ENCODE peak calls at places on chromosomes 5 and 9, in eight cellular contexts. U is BJ, A is A549, X is GM23338, W is AG04449, C is Panc1, P is tibial artery, T is brain microvascular endothelial cell. E is an unnamed sample.

GRCh38 chr9:136316271-136316751 is 11.0 kb upstream of the GPSM1 start:
- DNase-seq in U (no peak), A (no peak), X (no peak), W (no peak), C (no peak), P (no peak), T (no peak), E (no peak)

GRCh38 chr5:171323007-171323406 is 14.0 kb downstream of the TLX3 start:
- DNase-seq in U (no peak), A (no peak), X (no peak), W (no peak), C (no peak), P (no peak), T (no peak), E (no peak)

GRCh38 chr9:34884732-34885131 is 73.4 kb upstream of the PHF24 start:
- DNase-seq in U (no peak), A (no peak), X (no peak), W (no peak), C (no peak), P (no peak), T (no peak), E (no peak)

GRCh38 chr9:126056312-126057021 is 270.2 kb upstream of the MVB12B start:
- DNase-seq in U (no peak), A (no peak), X (no peak), W (no peak), C (no peak), P (no peak), T (no peak), E (no peak)

GRCh38 chr5:163938595-163938994 is 433.2 kb downstream of the MAT2B start:
- DNase-seq in U (no peak), A (no peak), X (no peak), W (no peak), C (no peak), P (no peak), T (no peak), E (no peak)

GRCh38 chr9:100167176-100167575 is 68.1 kb downstream of the INVS start:
- DNase-seq in U (no peak), A (no peak), X (no peak), W (no peak), C (no peak), P (no peak), T (peak), E (peak)

GRCh38 chr5:129377504-129377903 is 82.6 kb upstream of the ADAMTS19 start:
- DNase-seq in U (no peak), A (no peak), X (no peak), W (no peak), C (no peak), P (no peak), T (no peak), E (no peak)

GRCh38 chr5:141692919-141693848 is 11.2 kb upstream of the ARAP3 start:
- DNase-seq in U (no peak), A (no peak), X (peak), W (no peak), C (no peak), P (no peak), T (no peak), E (no peak)

GRCh38 chr9:131382850-131383729 is 10.8 kb upstream of the PRRC2B start:
- DNase-seq in U (peak), A (peak), X (peak), W (no peak), C (no peak), P (no peak), T (peak), E (peak)

GRCh38 chr5:159214486-159215271 is 5.3 kb upstream of the RNF145 start:
- DNase-seq in U (no peak), A (no peak), X (peak), W (no peak), C (no peak), P (no peak), T (no peak), E (no peak)

GRCh38 chr5:148376198-148376597 is 7.6 kb upstream of the FBXO38 start:
- DNase-seq in U (no peak), A (no peak), X (no peak), W (no peak), C (no peak), P (no peak), T (no peak), E (no peak)

GRCh38 chr5:128002420-128002819 is 81.1 kb upstream of the SLC12A2 start:
- DNase-seq in U (no peak), A (no peak), X (no peak), W (no peak), C (no peak), P (no peak), T (no peak), E (no peak)

GRCh38 chr9:70407081-70407503 is 7.4 kb downstream of the KLF9 start:
- DNase-seq in U (peak), A (no peak), X (peak), W (peak), C (no peak), P (no peak), T (peak), E (peak)

GRCh38 chr5:593511-593910 is 18.6 kb upstream of the CEP72 start:
- DNase-seq in U (no peak), A (no peak), X (no peak), W (no peak), C (no peak), P (peak), T (no peak), E (no peak)

GRCh38 chr5:149408252-149409099 is 29.4 kb upstream of the IL17B start:
- DNase-seq in U (no peak), A (no peak), X (no peak), W (no peak), C (no peak), P (no peak), T (no peak), E (no peak)

GRCh38 chr5:68587181-68587580 is 371.6 kb downstream of the PIK3R1 start:
- DNase-seq in U (peak), A (no peak), X (no peak), W (peak), C (no peak), P (no peak), T (no peak), E (peak)

GRCh38 chr5:392431-392988 is 50.5 kb upstream of the EXOC3 start:
- DNase-seq in U (no peak), A (no peak), X (peak), W (no peak), C (no peak), P (no peak), T (no peak), E (no peak)

GRCh38 chr5:5304361-5305035 is 118.0 kb upstream of the ICE1 start:
- DNase-seq in U (no peak), A (no peak), X (peak), W (no peak), C (peak), P (no peak), T (no peak), E (no peak)

GRCh38 chr5:12985142-12985541 is 959.3 kb downstream of the DNAH5 start:
- DNase-seq in U (no peak), A (no peak), X (no peak), W (no peak), C (no peak), P (no peak), T (no peak), E (no peak)

GRCh38 chr9:96605328-96605727 is 14.3 kb downstream of the CDC14B start:
- DNase-seq in U (no peak), A (no peak), X (peak), W (no peak), C (no peak), P (no peak), T (no peak), E (no peak)

GRCh38 chr9:129140397-129141065 is 29.3 kb downstream of the PTPA start:
- DNase-seq in U (no peak), A (no peak), X (peak), W (no peak), C (no peak), P (no peak), T (peak), E (peak)

GRCh38 chr9:95008151-95008771 is 281.8 kb downstream of the AOPEP start:
- DNase-seq in U (no peak), A (no peak), X (no peak), W (no peak), C (no peak), P (no peak), T (no peak), E (no peak)

GRCh38 chr9:84229186-84229585 is 111.4 kb downstream of the SLC28A3 start:
- DNase-seq in U (no peak), A (no peak), X (no peak), W (no peak), C (no peak), P (no peak), T (no peak), E (no peak)

GRCh38 chr5:17012289-17012688 is 76.2 kb upstream of the MYO10 start:
- DNase-seq in U (no peak), A (peak), X (no peak), W (no peak), C (no peak), P (no peak), T (peak), E (peak)

GRCh38 chr5:171680485-171680884 is 105.1 kb upstream of the SMIM23 start:
- DNase-seq in U (no peak), A (no peak), X (peak), W (no peak), C (no peak), P (peak), T (no peak), E (no peak)

GRCh38 chr9:91245432-91246313 is 116.0 kb downstream of the AUH start:
- DNase-seq in U (no peak), A (peak), X (no peak), W (no peak), C (peak), P (no peak), T (peak), E (no peak)

GRCh38 chr9:20512636-20513035 is 109.7 kb downstream of the MLLT3 start:
- DNase-seq in U (no peak), A (no peak), X (no peak), W (no peak), C (no peak), P (no peak), T (no peak), E (peak)

GRCh38 chr5:69276422-69277174 is 41.9 kb downstream of the CDK7 start:
- DNase-seq in U (peak), A (no peak), X (no peak), W (peak), C (no peak), P (no peak), T (no peak), E (peak)

GRCh38 chr5:160444407-160444806 is 22.8 kb downstream of the PTTG1 start:
- DNase-seq in U (no peak), A (no peak), X (no peak), W (no peak), C (no peak), P (no peak), T (no peak), E (no peak)

GRCh38 chr5:112795944-112796678 is 58.4 kb downstream of the APC start:
- DNase-seq in U (no peak), A (no peak), X (peak), W (no peak), C (no peak), P (no peak), T (no peak), E (peak)

GRCh38 chr9:13941686-13942085 is 372.3 kb downstream of the NFIB start:
- DNase-seq in U (peak), A (no peak), X (no peak), W (no peak), C (no peak), P (no peak), T (peak), E (peak)

GRCh38 chr5:178280631-178281030 is 48.0 kb upstream of the PHYKPL start:
- DNase-seq in U (no peak), A (no peak), X (no peak), W (no peak), C (no peak), P (no peak), T (no peak), E (no peak)

GRCh38 chr9:92954078-92954861 is 6.9 kb downstream of the FGD3 start:
- DNase-seq in U (no peak), A (no peak), X (no peak), W (no peak), C (no peak), P (no peak), T (no peak), E (peak)

GRCh38 chr5:173875189-173875588 is 13.0 kb upstream of the CPEB4 start:
- DNase-seq in U (no peak), A (no peak), X (no peak), W (no peak), C (no peak), P (no peak), T (no peak), E (no peak)

GRCh38 chr5:111170279-111170678 is 53.9 kb upstream of the CAMK4 start:
- DNase-seq in U (no peak), A (no peak), X (no peak), W (no peak), C (no peak), P (no peak), T (no peak), E (no peak)

GRCh38 chr5:171496431-171496830 is 77.0 kb downstream of the FGF18 start:
- DNase-seq in U (no peak), A (no peak), X (no peak), W (no peak), C (no peak), P (peak), T (no peak), E (no peak)

DNA sequence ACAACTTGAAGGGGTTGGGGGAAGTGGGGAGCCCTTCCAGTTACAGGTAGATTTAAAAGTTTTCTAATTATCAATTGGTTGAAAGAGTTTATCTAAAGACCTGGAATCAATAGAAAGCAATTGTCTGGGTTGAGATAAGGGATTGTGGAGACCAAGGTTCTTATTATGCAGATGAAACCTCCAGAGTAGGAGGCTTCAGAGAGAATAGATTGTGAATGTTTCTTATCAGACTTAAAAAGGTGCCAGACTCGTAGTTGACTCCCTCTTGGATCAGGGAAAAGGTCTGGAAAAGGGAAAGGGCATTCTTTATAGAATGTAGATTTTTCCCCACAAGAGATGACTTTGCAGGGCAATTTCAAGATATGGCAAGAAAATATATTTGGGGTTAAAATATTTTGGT is 100.8 kb downstream of the GADD45G start:
- DNase-seq in U (no peak), A (no peak), X (no peak), W (no peak), C (no peak), P (no peak), T (no peak), E (no peak)
- TF ChIP-seq CTCF in U (no peak), A (no peak), X (no peak), W (no peak), C (no peak), P (no peak), T (no peak), E (no peak)

GRCh38 chr5:98839469-98840383 is 66.3 kb downstream of the RGMB start:
- DNase-seq in U (no peak), A (no peak), X (peak), W (no peak), C (peak), P (no peak), T (no peak), E (no peak)
- TF ChIP-seq CTCF in U (peak), A (peak), X (peak), W (no peak), C (peak), P (no peak), T (peak), E (peak)

DNA sequence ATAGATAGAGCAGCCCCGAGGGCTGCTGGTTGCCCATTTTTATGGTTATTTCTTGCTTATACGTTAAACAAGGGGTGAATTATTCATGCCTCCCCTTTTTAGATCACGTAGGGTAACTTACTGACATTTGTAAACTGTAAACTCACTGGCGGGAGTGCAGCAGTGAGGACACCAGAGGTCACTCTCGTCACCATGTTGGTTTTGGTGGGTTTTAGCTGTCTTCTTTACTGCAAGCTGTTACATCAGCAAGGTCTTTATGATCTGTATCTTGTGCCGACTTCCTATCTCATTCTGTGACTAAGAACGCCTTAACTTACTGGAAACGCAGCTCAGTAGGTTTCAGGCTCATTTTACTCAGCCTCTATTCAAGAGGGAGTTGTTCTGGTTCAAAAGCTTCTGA is 155.0 kb upstream of the PRDM9 start:
- DNase-seq in U (no peak), A (no peak), X (peak), W (no peak), C (no peak), P (no peak), T (no peak), E (no peak)
- TF ChIP-seq CTCF in U (no peak), A (peak), X (peak), W (no peak), C (no peak), P (no peak), T (no peak), E (no peak)

DNA sequence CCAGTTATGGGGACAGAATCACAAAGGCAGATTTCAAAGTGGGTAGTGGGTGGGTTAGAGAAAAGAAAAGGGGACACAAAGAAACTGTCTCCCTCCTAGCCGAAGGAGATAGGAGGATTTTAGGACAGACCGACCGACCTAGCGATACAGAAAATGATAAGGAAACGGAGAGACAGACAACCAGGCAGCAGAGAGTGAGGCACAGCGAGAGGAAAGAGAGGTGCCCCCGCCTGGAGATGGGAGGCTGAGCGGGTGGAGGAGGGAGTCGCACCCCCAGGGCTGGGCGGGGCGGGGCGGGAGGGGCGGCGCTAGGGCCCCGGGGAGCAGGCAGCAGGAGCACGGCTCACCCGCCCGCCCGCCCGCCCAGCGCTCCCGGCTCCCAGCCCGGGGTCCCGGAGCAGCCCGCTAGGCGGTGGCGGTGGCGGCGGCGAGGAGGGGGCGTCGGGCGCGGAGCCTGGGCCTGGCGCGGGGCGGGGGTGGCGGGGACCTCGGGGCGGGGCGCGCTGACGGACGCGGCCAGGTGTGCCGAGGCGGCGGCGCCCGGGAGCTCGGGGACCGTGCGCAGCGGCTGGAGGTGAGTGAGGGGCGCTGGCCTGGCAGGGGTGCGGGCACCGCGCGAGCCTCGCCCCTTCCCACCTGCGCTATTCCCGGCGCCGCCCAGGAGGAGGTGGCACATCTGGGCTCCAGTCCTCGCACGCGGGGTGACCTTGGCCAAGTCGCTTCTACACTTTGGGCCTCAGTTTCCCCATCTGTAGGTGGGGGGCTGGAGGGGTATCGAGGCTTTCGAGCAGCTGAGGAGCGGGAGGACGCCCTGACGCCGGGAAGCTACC is 15.9 kb upstream of the SYNPO start:
- DNase-seq in U (no peak), A (peak), X (peak), W (no peak), C (no peak), P (no peak), T (no peak), E (no peak)
- TF ChIP-seq CTCF in U (no peak), A (no peak), X (no peak), W (no peak), C (no peak), P (peak), T (no peak), E (no peak)

GRCh38 chr5:143094087-143094511 is 309.4 kb downstream of the NR3C1 start:
- DNase-seq in U (no peak), A (no peak), X (peak), W (no peak), C (no peak), P (no peak), T (no peak), E (no peak)
- TF ChIP-seq CTCF in U (no peak), A (no peak), X (peak), W (no peak), C (no peak), P (peak), T (peak), E (peak)

DNA sequence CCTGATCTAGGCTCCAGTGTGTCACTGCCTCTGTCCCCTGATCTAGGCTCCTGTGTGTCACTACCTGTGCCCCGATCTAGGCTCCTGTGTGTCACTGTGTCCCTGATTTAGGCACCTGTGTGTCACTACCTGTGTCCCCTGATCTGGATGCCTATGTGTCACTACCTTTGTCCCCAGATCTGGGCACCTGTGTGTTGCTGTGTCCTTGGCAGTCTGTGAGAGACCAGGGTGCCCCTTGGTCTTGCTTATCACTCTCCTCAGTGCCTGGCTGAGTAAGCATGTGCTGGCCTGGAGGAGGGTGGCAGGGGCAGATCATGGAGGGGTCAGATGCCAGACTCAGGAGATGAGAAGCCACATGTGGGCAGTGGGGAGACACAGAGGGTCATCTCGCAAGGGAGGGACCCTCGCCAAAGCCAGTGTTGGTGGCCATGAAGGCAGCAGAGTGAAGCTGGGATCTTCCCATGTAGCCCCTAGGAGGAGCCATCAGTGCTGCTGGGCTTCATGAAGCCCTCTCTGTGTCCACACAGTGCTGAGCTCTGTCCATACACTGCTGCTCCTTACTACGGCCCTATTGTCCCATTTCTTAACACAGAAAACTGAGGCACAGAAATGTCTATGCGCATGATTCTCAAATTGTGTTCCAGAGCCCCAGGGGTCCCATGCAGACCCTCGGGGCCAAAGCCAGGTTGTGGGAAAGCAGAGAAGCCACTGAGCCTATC is 15.5 kb downstream of the OLFML2A start:
- DNase-seq in U (no peak), A (no peak), X (no peak), W (no peak), C (no peak), P (no peak), T (no peak), E (no peak)
- TF ChIP-seq CTCF in U (no peak), A (no peak), X (no peak), W (no peak), C (no peak), P (no peak), T (peak), E (peak)

GRCh38 chr5:96614110-96614691 is 48.0 kb upstream of the CAST start:
- DNase-seq in U (peak), A (peak), X (peak), W (peak), C (peak), P (peak), T (peak), E (peak)
- TF ChIP-seq CTCF in U (peak), A (peak), X (peak), W (peak), C (peak), P (peak), T (peak), E (peak)